ENCODE peak calls at places on chromosomes 16 and 17, in ten cellular contexts. One of them, this sample, is unnamed.
A peak's percentile ranks its signal among the peaks of the same experiment; 100 is the strongest.

GRCh38 chr16:50025544-50025931 is 513 bp downstream of the CNEP1R1 start:
- DNase-seq in tibial nerve: no peak
- DNase-seq in heart left ventricle: no peak
- DNase-seq in stomach: no peak
- DNase-seq in body of pancreas: peak; percentile 14
- DNase-seq in esophagus muscularis mucosa: no peak
- DNase-seq in H1: peak; percentile 54
- DNase-seq in prostate gland: no peak
- DNase-seq in uterus: no peak
- DNase-seq in esophagus squamous epithelium: no peak
- DNase-seq in this sample: no peak

GRCh38 chr17:47811709-47812108 is 9.9 kb downstream of the OSBPL7 start:
- DNase-seq in tibial nerve: no peak
- DNase-seq in heart left ventricle: no peak
- DNase-seq in stomach: no peak
- DNase-seq in body of pancreas: no peak
- DNase-seq in esophagus muscularis mucosa: no peak
- DNase-seq in H1: no peak
- DNase-seq in prostate gland: no peak
- DNase-seq in uterus: no peak
- DNase-seq in esophagus squamous epithelium: no peak
- DNase-seq in this sample: no peak

GRCh38 chr16:66693088-66693487 is 3.5 kb downstream of the CMTM4 start:
- DNase-seq in tibial nerve: no peak
- DNase-seq in heart left ventricle: no peak
- DNase-seq in stomach: no peak
- DNase-seq in body of pancreas: no peak
- DNase-seq in esophagus muscularis mucosa: no peak
- DNase-seq in H1: no peak
- DNase-seq in prostate gland: no peak
- DNase-seq in uterus: no peak
- DNase-seq in esophagus squamous epithelium: no peak
- DNase-seq in this sample: no peak

GRCh38 chr16:55272787-55273186 is 51.2 kb upstream of the IRX6 start:
- DNase-seq in tibial nerve: no peak
- DNase-seq in heart left ventricle: no peak
- DNase-seq in stomach: no peak
- DNase-seq in body of pancreas: no peak
- DNase-seq in esophagus muscularis mucosa: no peak
- DNase-seq in H1: no peak
- DNase-seq in prostate gland: no peak
- DNase-seq in uterus: no peak
- DNase-seq in esophagus squamous epithelium: no peak
- DNase-seq in this sample: no peak

GRCh38 chr16:49953090-49953489 is 71.9 kb upstream of the CNEP1R1 start:
- DNase-seq in tibial nerve: no peak
- DNase-seq in heart left ventricle: no peak
- DNase-seq in stomach: no peak
- DNase-seq in body of pancreas: no peak
- DNase-seq in esophagus muscularis mucosa: no peak
- DNase-seq in H1: no peak
- DNase-seq in prostate gland: no peak
- DNase-seq in uterus: no peak
- DNase-seq in esophagus squamous epithelium: no peak
- DNase-seq in this sample: no peak

GRCh38 chr17:44218344-44219125 is 940 bp downstream of the UBTF start:
- DNase-seq in tibial nerve: peak; percentile 72
- DNase-seq in heart left ventricle: peak; percentile 93
- DNase-seq in stomach: peak; percentile 91
- DNase-seq in body of pancreas: peak; percentile 88
- DNase-seq in esophagus muscularis mucosa: no peak
- DNase-seq in H1: peak; percentile 83
- DNase-seq in prostate gland: peak; percentile 87
- DNase-seq in uterus: peak; percentile 90
- DNase-seq in esophagus squamous epithelium: peak; percentile 27
- DNase-seq in this sample: peak; percentile 92

GRCh38 chr17:68460715-68461114 is 3.4 kb upstream of the WIPI1 start:
- DNase-seq in tibial nerve: no peak
- DNase-seq in heart left ventricle: no peak
- DNase-seq in stomach: no peak
- DNase-seq in body of pancreas: no peak
- DNase-seq in esophagus muscularis mucosa: no peak
- DNase-seq in H1: no peak
- DNase-seq in prostate gland: no peak
- DNase-seq in uterus: no peak
- DNase-seq in esophagus squamous epithelium: no peak
- DNase-seq in this sample: no peak

GRCh38 chr16:8568231-8568617 is 22.1 kb downstream of the TMEM114 start:
- DNase-seq in tibial nerve: no peak
- DNase-seq in heart left ventricle: no peak
- DNase-seq in stomach: no peak
- DNase-seq in body of pancreas: no peak
- DNase-seq in esophagus muscularis mucosa: no peak
- DNase-seq in H1: no peak
- DNase-seq in prostate gland: no peak
- DNase-seq in uterus: no peak
- DNase-seq in esophagus squamous epithelium: no peak
- DNase-seq in this sample: no peak

GRCh38 chr16:17369441-17369951 is 101.3 kb downstream of the XYLT1 start:
- DNase-seq in tibial nerve: no peak
- DNase-seq in heart left ventricle: peak; percentile 64
- DNase-seq in stomach: peak; percentile 59
- DNase-seq in body of pancreas: no peak
- DNase-seq in esophagus muscularis mucosa: no peak
- DNase-seq in H1: no peak
- DNase-seq in prostate gland: no peak
- DNase-seq in uterus: no peak
- DNase-seq in esophagus squamous epithelium: peak; percentile 32
- DNase-seq in this sample: peak; percentile 59

GRCh38 chr17:73118876-73119485 is 26.5 kb upstream of the SLC39A11 start:
- DNase-seq in tibial nerve: no peak
- DNase-seq in heart left ventricle: no peak
- DNase-seq in stomach: no peak
- DNase-seq in body of pancreas: no peak
- DNase-seq in esophagus muscularis mucosa: no peak
- DNase-seq in H1: no peak
- DNase-seq in prostate gland: no peak
- DNase-seq in uterus: no peak
- DNase-seq in esophagus squamous epithelium: no peak
- DNase-seq in this sample: no peak

GRCh38 chr16:57284206-57284951 is at the start of gene PLLP:
- DNase-seq in tibial nerve: no peak
- DNase-seq in heart left ventricle: peak; percentile 34
- DNase-seq in stomach: peak; percentile 74
- DNase-seq in body of pancreas: peak; percentile 71
- DNase-seq in esophagus muscularis mucosa: no peak
- DNase-seq in H1: peak; percentile 87
- DNase-seq in prostate gland: no peak
- DNase-seq in uterus: peak; percentile 28
- DNase-seq in esophagus squamous epithelium: no peak
- DNase-seq in this sample: no peak

GRCh38 chr16:83953796-83954576 is 946 bp downstream of the OSGIN1 start:
- DNase-seq in tibial nerve: no peak
- DNase-seq in heart left ventricle: no peak
- DNase-seq in stomach: no peak
- DNase-seq in body of pancreas: peak; percentile 33
- DNase-seq in esophagus muscularis mucosa: no peak
- DNase-seq in H1: no peak
- DNase-seq in prostate gland: peak; percentile 49
- DNase-seq in uterus: no peak
- DNase-seq in esophagus squamous epithelium: no peak
- DNase-seq in this sample: no peak

GRCh38 chr16:2062801-2063200 is 15.0 kb downstream of the TSC2 start:
- DNase-seq in tibial nerve: no peak
- DNase-seq in heart left ventricle: no peak
- DNase-seq in stomach: no peak
- DNase-seq in body of pancreas: no peak
- DNase-seq in esophagus muscularis mucosa: no peak
- DNase-seq in H1: no peak
- DNase-seq in prostate gland: no peak
- DNase-seq in uterus: no peak
- DNase-seq in esophagus squamous epithelium: no peak
- DNase-seq in this sample: no peak
- H3K36me3 ChIP-seq in tibial nerve: peaks cover 97% of the 10 kb centered on the region
- H3K36me3 ChIP-seq in heart left ventricle: peaks cover 87% of the 10 kb centered on the region
- H3K36me3 ChIP-seq in stomach: peaks cover 99% of the 10 kb centered on the region
- H3K36me3 ChIP-seq in body of pancreas: peaks cover 7% of the 10 kb centered on the region
- H3K36me3 ChIP-seq in esophagus muscularis mucosa: peaks cover 89% of the 10 kb centered on the region
- H3K36me3 ChIP-seq in H1: peaks cover 7% of the 10 kb centered on the region
- H3K36me3 ChIP-seq in prostate gland: peaks cover 6% of the 10 kb centered on the region
- H3K36me3 ChIP-seq in uterus: no peaks in the 10 kb centered on the region
- H3K36me3 ChIP-seq in esophagus squamous epithelium: peaks cover 30% of the 10 kb centered on the region
- H3K36me3 ChIP-seq in this sample: peaks cover 48% of the 10 kb centered on the region

GRCh38 chr16:31508706-31509523 is 724 bp upstream of the RUSF1 start:
- DNase-seq in tibial nerve: no peak
- DNase-seq in heart left ventricle: no peak
- DNase-seq in stomach: no peak
- DNase-seq in body of pancreas: no peak
- DNase-seq in esophagus muscularis mucosa: no peak
- DNase-seq in H1: no peak
- DNase-seq in prostate gland: no peak
- DNase-seq in uterus: no peak
- DNase-seq in esophagus squamous epithelium: no peak
- DNase-seq in this sample: no peak

GRCh38 chr16:31504159-31504558 is 4.0 kb downstream of the RUSF1 start:
- DNase-seq in tibial nerve: no peak
- DNase-seq in heart left ventricle: no peak
- DNase-seq in stomach: no peak
- DNase-seq in body of pancreas: no peak
- DNase-seq in esophagus muscularis mucosa: no peak
- DNase-seq in H1: no peak
- DNase-seq in prostate gland: no peak
- DNase-seq in uterus: no peak
- DNase-seq in esophagus squamous epithelium: no peak
- DNase-seq in this sample: no peak

GRCh38 chr16:31507617-31507928 is 618 bp downstream of the RUSF1 start:
- DNase-seq in tibial nerve: no peak
- DNase-seq in heart left ventricle: no peak
- DNase-seq in stomach: no peak
- DNase-seq in body of pancreas: no peak
- DNase-seq in esophagus muscularis mucosa: no peak
- DNase-seq in H1: no peak
- DNase-seq in prostate gland: no peak
- DNase-seq in uterus: no peak
- DNase-seq in esophagus squamous epithelium: no peak
- DNase-seq in this sample: no peak

GRCh38 chr16:31505483-31505882 is 2.7 kb downstream of the RUSF1 start:
- DNase-seq in tibial nerve: no peak
- DNase-seq in heart left ventricle: no peak
- DNase-seq in stomach: no peak
- DNase-seq in body of pancreas: no peak
- DNase-seq in esophagus muscularis mucosa: no peak
- DNase-seq in H1: no peak
- DNase-seq in prostate gland: no peak
- DNase-seq in uterus: no peak
- DNase-seq in esophagus squamous epithelium: no peak
- DNase-seq in this sample: no peak

DNA sequence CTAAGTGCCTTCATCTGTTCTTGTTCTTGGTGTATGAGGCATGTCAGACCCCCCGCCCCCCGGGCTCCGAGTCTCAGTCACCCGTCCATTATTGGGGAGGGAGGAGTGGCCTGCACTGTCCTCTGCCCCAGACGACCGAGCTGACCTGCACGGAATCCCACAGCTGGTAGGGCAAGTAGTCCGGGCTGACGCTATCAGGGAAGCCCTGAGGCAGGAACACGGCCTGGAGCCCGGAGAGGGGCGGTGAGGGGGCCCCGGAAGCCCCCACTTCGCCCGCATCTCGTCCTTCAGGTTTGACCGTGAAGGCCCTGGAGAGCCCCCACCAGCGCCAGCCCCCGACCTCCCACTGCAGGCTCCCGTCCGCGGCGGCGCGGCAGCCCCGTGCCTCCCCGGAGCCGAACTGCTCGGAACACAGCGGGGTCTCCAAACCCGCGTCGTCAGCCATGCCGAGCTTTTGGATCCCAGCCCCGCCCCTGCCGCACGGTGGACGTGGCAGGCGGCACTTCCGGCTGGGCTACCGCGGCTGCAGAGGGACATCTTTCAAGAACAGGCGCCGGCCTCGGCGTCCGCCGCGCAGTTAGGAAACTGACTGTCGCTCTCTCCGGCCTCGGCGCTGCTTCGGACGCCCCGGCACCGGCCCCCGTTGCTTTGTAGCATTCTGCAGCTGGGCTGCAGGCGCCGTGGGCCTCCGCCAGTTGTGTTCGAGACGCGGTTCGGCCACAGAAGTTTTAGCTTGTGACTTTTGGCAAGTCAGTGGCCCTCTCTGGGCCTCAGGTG is at the start of gene RUSF1:
- DNase-seq in tibial nerve: peak; percentile 85
- DNase-seq in heart left ventricle: peak; percentile 94
- DNase-seq in stomach: peak; percentile 93
- DNase-seq in body of pancreas: peak; percentile 91
- DNase-seq in esophagus muscularis mucosa: peak; percentile 97
- DNase-seq in H1: peak; percentile 91
- DNase-seq in prostate gland: peak; percentile 91
- DNase-seq in uterus: peak; percentile 90
- DNase-seq in esophagus squamous epithelium: peak; percentile 63
- DNase-seq in this sample: peak; percentile 93
- TF ChIP-seq POLR2A in tibial nerve: peak; percentile 82
- TF ChIP-seq POLR2A in heart left ventricle: peak; percentile 76
- TF ChIP-seq POLR2A in stomach: no peak
- TF ChIP-seq POLR2A in body of pancreas: peak; percentile 90
- TF ChIP-seq POLR2A in esophagus muscularis mucosa: peak; percentile 85
- TF ChIP-seq POLR2A in H1: peak; percentile 87
- TF ChIP-seq POLR2A in prostate gland: peak; percentile 85
- TF ChIP-seq POLR2A in uterus: peak; percentile 81
- TF ChIP-seq POLR2A in esophagus squamous epithelium: peak; percentile 59
- TF ChIP-seq POLR2A in this sample: peak; percentile 89

DNA sequence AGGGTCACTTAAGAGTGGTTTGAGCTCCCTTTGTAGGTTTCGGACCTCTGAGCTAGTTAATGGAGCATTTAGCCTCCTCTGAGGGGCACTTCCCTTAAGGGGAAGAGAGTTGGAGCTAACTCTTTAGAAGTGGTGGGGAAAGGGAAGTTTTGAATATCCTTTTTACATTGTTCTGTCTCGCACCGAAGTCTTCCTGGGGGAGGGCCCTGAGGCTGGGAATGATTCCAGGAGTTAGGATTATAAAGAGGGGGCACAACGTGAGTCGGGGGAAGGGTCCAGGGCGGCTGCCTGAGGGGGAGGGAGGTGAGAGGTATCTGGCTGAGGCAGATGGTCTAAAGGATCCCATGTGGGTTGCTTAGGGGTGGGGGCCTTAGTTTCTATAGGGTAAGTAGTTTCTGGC is 32.3 kb downstream of the SEC14L1 start:
- DNase-seq in tibial nerve: no peak
- DNase-seq in heart left ventricle: no peak
- DNase-seq in stomach: no peak
- DNase-seq in body of pancreas: no peak
- DNase-seq in esophagus muscularis mucosa: no peak
- DNase-seq in H1: no peak
- DNase-seq in prostate gland: no peak
- DNase-seq in uterus: no peak
- DNase-seq in esophagus squamous epithelium: no peak
- DNase-seq in this sample: no peak
- H3K4me1 ChIP-seq in tibial nerve: peaks cover 29% of the 10 kb centered on the region
- H3K4me1 ChIP-seq in heart left ventricle: peaks cover 67% of the 10 kb centered on the region
- H3K4me1 ChIP-seq in stomach: peaks cover 6% of the 10 kb centered on the region
- H3K4me1 ChIP-seq in body of pancreas: peaks cover 29% of the 10 kb centered on the region
- H3K4me1 ChIP-seq in esophagus muscularis mucosa: peaks cover 13% of the 10 kb centered on the region
- H3K4me1 ChIP-seq in H1: peaks cover 20% of the 10 kb centered on the region
- H3K4me1 ChIP-seq in prostate gland: peaks cover 5% of the 10 kb centered on the region
- H3K4me1 ChIP-seq in uterus: no peaks in the 10 kb centered on the region
- H3K4me1 ChIP-seq in esophagus squamous epithelium: no peaks in the 10 kb centered on the region
- H3K4me1 ChIP-seq in this sample: no peaks in the 10 kb centered on the region

GRCh38 chr16:15038689-15039088 is 17.2 kb downstream of the NTAN1 start:
- DNase-seq in tibial nerve: no peak
- DNase-seq in heart left ventricle: no peak
- DNase-seq in stomach: no peak
- DNase-seq in body of pancreas: no peak
- DNase-seq in esophagus muscularis mucosa: no peak
- DNase-seq in H1: no peak
- DNase-seq in prostate gland: no peak
- DNase-seq in uterus: no peak
- DNase-seq in esophagus squamous epithelium: no peak
- DNase-seq in this sample: no peak
- H3K36me3 ChIP-seq in tibial nerve: peaks cover 83% of the 10 kb centered on the region
- H3K36me3 ChIP-seq in heart left ventricle: peaks cover 65% of the 10 kb centered on the region
- H3K36me3 ChIP-seq in stomach: peaks cover 85% of the 10 kb centered on the region
- H3K36me3 ChIP-seq in body of pancreas: peaks cover 43% of the 10 kb centered on the region
- H3K36me3 ChIP-seq in esophagus muscularis mucosa: peaks cover 76% of the 10 kb centered on the region
- H3K36me3 ChIP-seq in H1: peaks cover 44% of the 10 kb centered on the region
- H3K36me3 ChIP-seq in prostate gland: peaks cover 14% of the 10 kb centered on the region
- H3K36me3 ChIP-seq in uterus: no peaks in the 10 kb centered on the region
- H3K36me3 ChIP-seq in esophagus squamous epithelium: peaks cover 23% of the 10 kb centered on the region
- H3K36me3 ChIP-seq in this sample: peaks cover 58% of the 10 kb centered on the region